ENCODE peak calls at places on chromosomes 5 and 9, in ten cellular contexts. One of them, this sample, is unnamed.

GRCh38 chr5:37774912-37775483 is 64.8 kb downstream of the GDNF start:
- DNase-seq in A549: peak
- DNase-seq in HepG2: peak
- DNase-seq in tibial nerve: no peak
- DNase-seq in H1: peak
- DNase-seq in transverse colon: no peak
- DNase-seq in GM12878: peak
- DNase-seq in ovary: no peak
- DNase-seq in upper lobe of left lung: no peak
- DNase-seq in stomach: no peak
- DNase-seq in this sample: no peak

GRCh38 chr9:88950341-88951141 is 40.7 kb upstream of the S1PR3 start:
- DNase-seq in A549: peak
- DNase-seq in HepG2: peak
- DNase-seq in tibial nerve: no peak
- DNase-seq in H1: no peak
- DNase-seq in transverse colon: no peak
- DNase-seq in GM12878: no peak
- DNase-seq in ovary: no peak
- DNase-seq in upper lobe of left lung: no peak
- DNase-seq in stomach: no peak
- DNase-seq in this sample: no peak

GRCh38 chr9:131233989-131234388 is 42.3 kb downstream of the FAM78A start:
- DNase-seq in A549: no peak
- DNase-seq in HepG2: no peak
- DNase-seq in tibial nerve: no peak
- DNase-seq in H1: no peak
- DNase-seq in transverse colon: no peak
- DNase-seq in GM12878: no peak
- DNase-seq in ovary: no peak
- DNase-seq in upper lobe of left lung: no peak
- DNase-seq in stomach: no peak
- DNase-seq in this sample: peak

GRCh38 chr5:146103594-146103993 is 1.8 kb downstream of the PLAC8L1 start:
- DNase-seq in A549: no peak
- DNase-seq in HepG2: no peak
- DNase-seq in tibial nerve: no peak
- DNase-seq in H1: no peak
- DNase-seq in transverse colon: no peak
- DNase-seq in GM12878: no peak
- DNase-seq in ovary: no peak
- DNase-seq in upper lobe of left lung: no peak
- DNase-seq in stomach: no peak
- DNase-seq in this sample: no peak

GRCh38 chr9:116234091-116234490 is 80.5 kb downstream of the PAPPA start:
- DNase-seq in A549: peak
- DNase-seq in HepG2: no peak
- DNase-seq in tibial nerve: no peak
- DNase-seq in H1: no peak
- DNase-seq in transverse colon: no peak
- DNase-seq in GM12878: no peak
- DNase-seq in ovary: no peak
- DNase-seq in upper lobe of left lung: no peak
- DNase-seq in stomach: no peak
- DNase-seq in this sample: no peak

GRCh38 chr9:88818495-88819201 is 172.6 kb upstream of the S1PR3 start:
- DNase-seq in A549: no peak
- DNase-seq in HepG2: no peak
- DNase-seq in tibial nerve: no peak
- DNase-seq in H1: peak
- DNase-seq in transverse colon: no peak
- DNase-seq in GM12878: no peak
- DNase-seq in ovary: no peak
- DNase-seq in upper lobe of left lung: no peak
- DNase-seq in stomach: no peak
- DNase-seq in this sample: no peak

GRCh38 chr9:128607642-128608350 is 48.9 kb downstream of the DYNC2I2 start:
- DNase-seq in A549: no peak
- DNase-seq in HepG2: no peak
- DNase-seq in tibial nerve: no peak
- DNase-seq in H1: no peak
- DNase-seq in transverse colon: peak
- DNase-seq in GM12878: no peak
- DNase-seq in ovary: no peak
- DNase-seq in upper lobe of left lung: no peak
- DNase-seq in stomach: peak
- DNase-seq in this sample: no peak

GRCh38 chr9:37977851-37978250 is 73.9 kb upstream of the SLC25A51 start:
- DNase-seq in A549: no peak
- DNase-seq in HepG2: no peak
- DNase-seq in tibial nerve: no peak
- DNase-seq in H1: no peak
- DNase-seq in transverse colon: no peak
- DNase-seq in GM12878: no peak
- DNase-seq in ovary: no peak
- DNase-seq in upper lobe of left lung: no peak
- DNase-seq in stomach: no peak
- DNase-seq in this sample: no peak

GRCh38 chr5:31819926-31820516 is 181.1 kb downstream of the PDZD2 start:
- DNase-seq in A549: no peak
- DNase-seq in HepG2: no peak
- DNase-seq in tibial nerve: no peak
- DNase-seq in H1: no peak
- DNase-seq in transverse colon: no peak
- DNase-seq in GM12878: no peak
- DNase-seq in ovary: no peak
- DNase-seq in upper lobe of left lung: no peak
- DNase-seq in stomach: no peak
- DNase-seq in this sample: no peak

GRCh38 chr5:148484651-148485050 is 100.9 kb downstream of the FBXO38 start:
- DNase-seq in A549: no peak
- DNase-seq in HepG2: no peak
- DNase-seq in tibial nerve: no peak
- DNase-seq in H1: no peak
- DNase-seq in transverse colon: no peak
- DNase-seq in GM12878: no peak
- DNase-seq in ovary: no peak
- DNase-seq in upper lobe of left lung: no peak
- DNase-seq in stomach: no peak
- DNase-seq in this sample: no peak

GRCh38 chr9:119284587-119285337 is 84.5 kb downstream of the BRINP1 start:
- DNase-seq in A549: no peak
- DNase-seq in HepG2: no peak
- DNase-seq in tibial nerve: no peak
- DNase-seq in H1: no peak
- DNase-seq in transverse colon: no peak
- DNase-seq in GM12878: no peak
- DNase-seq in ovary: no peak
- DNase-seq in upper lobe of left lung: no peak
- DNase-seq in stomach: no peak
- DNase-seq in this sample: no peak

GRCh38 chr9:127021664-127022337 is 100.6 kb downstream of the ANGPTL2 start:
- DNase-seq in A549: no peak
- DNase-seq in HepG2: no peak
- DNase-seq in tibial nerve: peak
- DNase-seq in H1: no peak
- DNase-seq in transverse colon: peak
- DNase-seq in GM12878: no peak
- DNase-seq in ovary: peak
- DNase-seq in upper lobe of left lung: no peak
- DNase-seq in stomach: peak
- DNase-seq in this sample: peak
- TF ChIP-seq EP300 in A549: no peak
- TF ChIP-seq EP300 in HepG2: no peak
- TF ChIP-seq EP300 in tibial nerve: peak
- TF ChIP-seq EP300 in H1: no peak
- TF ChIP-seq EP300 in transverse colon: peak
- TF ChIP-seq EP300 in GM12878: no peak
- TF ChIP-seq EP300 in ovary: peak
- TF ChIP-seq EP300 in upper lobe of left lung: no peak
- TF ChIP-seq EP300 in stomach: peak
- TF ChIP-seq EP300 in this sample: no peak

DNA sequence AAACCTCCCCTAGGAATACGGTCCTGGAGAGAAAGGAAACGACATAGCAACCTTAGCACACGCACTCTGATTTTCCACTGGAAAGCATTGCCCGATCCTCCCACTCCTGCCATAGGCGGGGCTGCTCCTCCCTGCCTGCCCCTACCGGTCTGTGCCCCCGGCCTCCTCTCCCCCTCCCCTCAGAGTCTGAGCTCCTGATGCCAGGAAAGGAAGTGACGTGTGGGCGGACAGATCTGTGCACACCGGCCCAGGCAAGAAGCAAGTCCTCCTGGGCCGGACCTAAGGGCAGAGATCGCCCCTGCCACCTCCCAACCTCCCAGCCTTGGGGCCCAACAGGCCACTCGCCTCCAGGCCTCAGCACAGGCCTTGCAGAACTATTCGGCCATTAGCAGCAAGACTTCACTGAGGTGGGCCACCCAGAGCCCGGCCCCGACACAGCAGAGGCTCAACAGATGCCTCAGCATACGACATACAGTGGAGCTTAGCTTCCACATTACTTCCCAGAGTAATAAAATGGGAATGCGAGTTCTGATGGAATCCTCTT is 7.2 kb downstream of the NINJ1 start:
- DNase-seq in A549: no peak
- DNase-seq in HepG2: peak
- DNase-seq in tibial nerve: peak
- DNase-seq in H1: no peak
- DNase-seq in transverse colon: peak
- DNase-seq in GM12878: no peak
- DNase-seq in ovary: no peak
- DNase-seq in upper lobe of left lung: no peak
- DNase-seq in stomach: no peak
- DNase-seq in this sample: peak
- TF ChIP-seq EP300 in A549: no peak
- TF ChIP-seq EP300 in HepG2: no peak
- TF ChIP-seq EP300 in tibial nerve: no peak
- TF ChIP-seq EP300 in H1: no peak
- TF ChIP-seq EP300 in transverse colon: no peak
- TF ChIP-seq EP300 in GM12878: no peak
- TF ChIP-seq EP300 in ovary: no peak
- TF ChIP-seq EP300 in upper lobe of left lung: no peak
- TF ChIP-seq EP300 in stomach: no peak
- TF ChIP-seq EP300 in this sample: no peak

GRCh38 chr9:101229606-101230005 is 155.2 kb downstream of the BAAT start:
- DNase-seq in A549: no peak
- DNase-seq in HepG2: no peak
- DNase-seq in tibial nerve: no peak
- DNase-seq in H1: no peak
- DNase-seq in transverse colon: no peak
- DNase-seq in GM12878: no peak
- DNase-seq in ovary: no peak
- DNase-seq in upper lobe of left lung: no peak
- DNase-seq in stomach: no peak
- DNase-seq in this sample: no peak
- TF ChIP-seq EP300 in A549: no peak
- TF ChIP-seq EP300 in HepG2: no peak
- TF ChIP-seq EP300 in tibial nerve: no peak
- TF ChIP-seq EP300 in H1: no peak
- TF ChIP-seq EP300 in transverse colon: no peak
- TF ChIP-seq EP300 in GM12878: no peak
- TF ChIP-seq EP300 in ovary: no peak
- TF ChIP-seq EP300 in upper lobe of left lung: no peak
- TF ChIP-seq EP300 in stomach: no peak
- TF ChIP-seq EP300 in this sample: no peak

DNA sequence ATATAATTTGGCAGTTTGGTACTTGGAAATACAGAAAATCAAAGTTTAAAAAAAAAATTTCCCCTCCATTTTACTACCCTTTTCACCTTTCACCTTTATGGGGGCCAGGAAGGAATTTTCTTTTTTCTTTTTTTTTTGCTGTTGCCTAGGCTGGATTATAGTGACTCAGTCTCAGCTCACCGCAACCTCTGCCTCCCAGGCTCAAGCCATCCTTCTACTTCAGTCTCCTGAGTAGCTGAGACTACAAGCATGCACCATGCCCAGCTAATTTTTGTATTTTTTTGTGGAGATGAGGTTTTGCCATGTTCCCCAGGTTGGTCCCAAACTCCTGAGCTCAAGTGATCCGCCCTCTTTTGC is 9.1 kb downstream of the CHMP5 start:
- DNase-seq in A549: no peak
- DNase-seq in HepG2: no peak
- DNase-seq in tibial nerve: no peak
- DNase-seq in H1: no peak
- DNase-seq in transverse colon: no peak
- DNase-seq in GM12878: no peak
- DNase-seq in ovary: no peak
- DNase-seq in upper lobe of left lung: no peak
- DNase-seq in stomach: no peak
- DNase-seq in this sample: no peak
- TF ChIP-seq EP300 in A549: no peak
- TF ChIP-seq EP300 in HepG2: no peak
- TF ChIP-seq EP300 in tibial nerve: no peak
- TF ChIP-seq EP300 in H1: no peak
- TF ChIP-seq EP300 in transverse colon: no peak
- TF ChIP-seq EP300 in GM12878: no peak
- TF ChIP-seq EP300 in ovary: no peak
- TF ChIP-seq EP300 in upper lobe of left lung: no peak
- TF ChIP-seq EP300 in stomach: no peak
- TF ChIP-seq EP300 in this sample: no peak